ENCODE peak calls at places on chromosomes 2 and 18, in seven cellular contexts. L is fibroblast of pulmonary artery, P is activated T-cell treated with anti-CD3 and anti-CD28 coated beads for 1 hour, M is T47D, Z is HCT116, T is HTR-8/SVneo, F is HuH-7. W is an unnamed sample.

GRCh38 chr2:241445426-241445825 is 63.0 kb downstream of the STK25 start:
- DNase-seq in F (no peak), T (no peak), P (no peak), Z (no peak), M (no peak), L (no peak), W (no peak)

GRCh38 chr2:101473911-101474751 is 781 bp downstream of the RFX8 start:
- DNase-seq in M (no peak), F (peak), P (peak), L (peak), T (no peak), Z (no peak), W (no peak)

GRCh38 chr2:128573116-128573515 is 254.4 kb upstream of the HS6ST1 start:
- DNase-seq in T (no peak), P (no peak), M (no peak), F (no peak), L (no peak), Z (no peak), W (no peak)

GRCh38 chr2:133434962-133435668 is 133.1 kb downstream of the NCKAP5 start:
- DNase-seq in Z (no peak), T (peak), F (no peak), L (peak), M (peak), P (no peak), W (no peak)

GRCh38 chr18:73087291-73087977 is 219.6 kb upstream of the NETO1 start:
- DNase-seq in Z (no peak), L (no peak), M (no peak), P (no peak), T (no peak), F (no peak), W (no peak)

GRCh38 chr2:28411956-28412609 is 19.4 kb downstream of the FOSL2 start:
- DNase-seq in T (no peak), F (no peak), Z (no peak), M (no peak), P (no peak), L (no peak), W (no peak)

GRCh38 chr2:113892004-113892740 is 2.3 kb downstream of the ACTR3 start:
- DNase-seq in M (no peak), P (no peak), T (no peak), F (no peak), L (no peak), Z (no peak), W (no peak)

GRCh38 chr2:120203341-120204021 is 19.7 kb downstream of the TMEM185B start:
- DNase-seq in T (no peak), M (no peak), L (no peak), F (no peak), Z (no peak), P (no peak), W (no peak)

GRCh38 chr18:24315170-24315569 is 82.5 kb downstream of the OSBPL1A start:
- DNase-seq in F (no peak), L (no peak), Z (no peak), M (no peak), T (no peak), P (no peak), W (no peak)

GRCh38 chr2:95760839-95761525 is 169.2 kb downstream of the TRIM43 start:
- DNase-seq in F (no peak), T (peak), P (no peak), L (peak), Z (peak), M (no peak), W (no peak)

GRCh38 chr2:31430439-31431165 is 16.1 kb upstream of the XDH start:
- DNase-seq in T (no peak), F (no peak), L (no peak), M (no peak), P (no peak), Z (no peak), W (no peak)

GRCh38 chr2:232781765-232782164 is 5.4 kb upstream of the KCNJ13 start:
- DNase-seq in F (peak), Z (no peak), P (no peak), L (peak), T (peak), M (peak), W (no peak)

GRCh38 chr2:208025814-208026184 is 472 bp upstream of the PLEKHM3 start:
- DNase-seq in P (no peak), T (no peak), F (no peak), Z (no peak), M (no peak), L (no peak), W (no peak)

GRCh38 chr2:127064642-127065250 is 42.2 kb downstream of the BIN1 start:
- DNase-seq in F (peak), M (no peak), P (peak), Z (peak), T (peak), L (peak), W (no peak)

GRCh38 chr18:23307567-23308295 is 145.4 kb upstream of the RIOK3 start:
- DNase-seq in P (no peak), M (no peak), T (no peak), F (no peak), Z (peak), L (peak), W (no peak)

GRCh38 chr18:56127322-56128099 is 510.9 kb downstream of the TXNL1 start:
- DNase-seq in T (no peak), L (peak), Z (no peak), M (no peak), P (no peak), F (no peak), W (no peak)

GRCh38 chr2:98634406-98635092 is 26.2 kb downstream of the UNC50 start:
- DNase-seq in P (no peak), M (no peak), Z (peak), F (peak), L (no peak), T (peak), W (peak)

GRCh38 chr2:235734168-235734567 is 240.3 kb downstream of the AGAP1 start:
- DNase-seq in F (no peak), P (no peak), Z (no peak), T (no peak), L (no peak), M (no peak), W (no peak)

GRCh38 chr2:84545030-84545429 is 28.7 kb downstream of the DNAH6 start:
- DNase-seq in T (no peak), M (no peak), P (no peak), Z (no peak), F (no peak), L (no peak), W (no peak)

GRCh38 chr2:99572380-99572779 is 82.6 kb upstream of the REV1 start:
- DNase-seq in M (no peak), Z (no peak), P (no peak), F (no peak), L (no peak), T (no peak), W (no peak)

GRCh38 chr2:45992021-45992745 is 305.0 kb upstream of the EPAS1 start:
- DNase-seq in F (peak), M (peak), Z (no peak), P (no peak), L (peak), T (no peak), W (no peak)

GRCh38 chr18:68354176-68354575 is 360.7 kb downstream of the TMX3 start:
- DNase-seq in F (no peak), Z (no peak), T (no peak), P (no peak), L (peak), M (no peak), W (no peak)

GRCh38 chr2:85445316-85446295 is 27.1 kb downstream of the SH2D6 start:
- DNase-seq in M (no peak), F (no peak), T (no peak), P (no peak), Z (no peak), L (peak), W (no peak)

GRCh38 chr2:235264121-235264493 is 229.7 kb upstream of the AGAP1 start:
- DNase-seq in Z (peak), L (no peak), F (no peak), T (no peak), M (no peak), P (no peak), W (no peak)

GRCh38 chr2:113734187-113734586 is 22.3 kb downstream of the SLC35F5 start:
- DNase-seq in F (no peak), T (no peak), L (no peak), Z (no peak), P (no peak), M (no peak), W (no peak)

GRCh38 chr18:33746261-33746660 is 168.2 kb downstream of the ASXL3 start:
- DNase-seq in F (no peak), M (no peak), L (no peak), T (no peak), Z (no peak), P (no peak), W (no peak)

W was measured in T follicular helper cell.